ENCODE peak calls at places on chromosomes 6 and 20, in ten cellular contexts. One of them, this sample, is unnamed.
A peak's percentile ranks its signal among the peaks of the same experiment; 100 is the strongest.

GRCh38 chr20:14445310-14445709 is 107.9 kb upstream of the FLRT3 start:
- DNase-seq in keratinocyte: peak; percentile 36
- DNase-seq in IMR-90: peak; percentile 88
- DNase-seq in lung: no peak
- DNase-seq in PC-3: peak; percentile 87
- DNase-seq in MM.1S: no peak
- DNase-seq in tibial nerve: no peak
- DNase-seq in A673: no peak
- DNase-seq in lower lobe of right lung: no peak
- DNase-seq in psoas muscle: no peak
- DNase-seq in this sample: peak; percentile 43

GRCh38 chr6:111263837-111264236 is 176.5 kb downstream of the SLC16A10 start:
- DNase-seq in IMR-90: peak; percentile 85
- DNase-seq in psoas muscle: no peak
- DNase-seq in tibial nerve: no peak
- DNase-seq in keratinocyte: no peak
- DNase-seq in A673: peak; percentile 50
- DNase-seq in PC-3: peak; percentile 73
- DNase-seq in lower lobe of right lung: no peak
- DNase-seq in MM.1S: no peak
- DNase-seq in lung: no peak
- DNase-seq in this sample: peak; percentile 93

GRCh38 chr6:13522639-13523038 is 35.2 kb upstream of the GFOD1 start:
- DNase-seq in keratinocyte: no peak
- DNase-seq in PC-3: peak; percentile 76
- DNase-seq in tibial nerve: no peak
- DNase-seq in lung: no peak
- DNase-seq in MM.1S: no peak
- DNase-seq in lower lobe of right lung: no peak
- DNase-seq in A673: peak; percentile 10
- DNase-seq in psoas muscle: no peak
- DNase-seq in IMR-90: no peak
- DNase-seq in this sample: peak; percentile 95

GRCh38 chr20:20205862-20206236 is 153.5 kb downstream of the CFAP61 start:
- DNase-seq in tibial nerve: no peak
- DNase-seq in psoas muscle: no peak
- DNase-seq in MM.1S: no peak
- DNase-seq in lower lobe of right lung: no peak
- DNase-seq in keratinocyte: no peak
- DNase-seq in PC-3: no peak
- DNase-seq in lung: no peak
- DNase-seq in IMR-90: no peak
- DNase-seq in A673: no peak
- DNase-seq in this sample: no peak

GRCh38 chr20:46128310-46129151 is 10.4 kb downstream of the CD40 start:
- DNase-seq in PC-3: no peak
- DNase-seq in lung: no peak
- DNase-seq in lower lobe of right lung: no peak
- DNase-seq in psoas muscle: peak; percentile 63
- DNase-seq in keratinocyte: no peak
- DNase-seq in IMR-90: no peak
- DNase-seq in MM.1S: no peak
- DNase-seq in tibial nerve: peak; percentile 22
- DNase-seq in A673: peak; percentile 41
- DNase-seq in this sample: peak; percentile 78

GRCh38 chr6:85449388-85449817 is 480 bp upstream of the NT5E start:
- DNase-seq in tibial nerve: peak; percentile 49
- DNase-seq in A673: peak; percentile 82
- DNase-seq in IMR-90: peak; percentile 85
- DNase-seq in PC-3: no peak
- DNase-seq in MM.1S: peak; percentile 67
- DNase-seq in psoas muscle: no peak
- DNase-seq in lower lobe of right lung: no peak
- DNase-seq in keratinocyte: no peak
- DNase-seq in lung: no peak
- DNase-seq in this sample: peak; percentile 87

GRCh38 chr6:44976677-44977405 is 351.3 kb upstream of the RUNX2 start:
- DNase-seq in IMR-90: peak; percentile 12
- DNase-seq in lung: no peak
- DNase-seq in MM.1S: peak; percentile 43
- DNase-seq in A673: no peak
- DNase-seq in lower lobe of right lung: no peak
- DNase-seq in keratinocyte: no peak
- DNase-seq in psoas muscle: no peak
- DNase-seq in tibial nerve: no peak
- DNase-seq in PC-3: no peak
- DNase-seq in this sample: no peak

GRCh38 chr20:34691838-34692237 is 12.3 kb upstream of the TP53INP2 start:
- DNase-seq in keratinocyte: no peak
- DNase-seq in A673: no peak
- DNase-seq in IMR-90: no peak
- DNase-seq in tibial nerve: no peak
- DNase-seq in psoas muscle: no peak
- DNase-seq in MM.1S: no peak
- DNase-seq in lower lobe of right lung: no peak
- DNase-seq in lung: no peak
- DNase-seq in PC-3: no peak
- DNase-seq in this sample: no peak

GRCh38 chr20:48817367-48818030 is 10.3 kb downstream of the PREX1 start:
- DNase-seq in tibial nerve: no peak
- DNase-seq in psoas muscle: no peak
- DNase-seq in IMR-90: no peak
- DNase-seq in keratinocyte: no peak
- DNase-seq in MM.1S: no peak
- DNase-seq in lung: no peak
- DNase-seq in lower lobe of right lung: no peak
- DNase-seq in PC-3: no peak
- DNase-seq in A673: no peak
- DNase-seq in this sample: peak; percentile 63

GRCh38 chr6:151900897-151901485 is 93.5 kb downstream of the ESR1 start:
- DNase-seq in PC-3: peak; percentile 96
- DNase-seq in MM.1S: no peak
- DNase-seq in lung: no peak
- DNase-seq in A673: no peak
- DNase-seq in tibial nerve: no peak
- DNase-seq in psoas muscle: peak; percentile 37
- DNase-seq in IMR-90: no peak
- DNase-seq in lower lobe of right lung: no peak
- DNase-seq in keratinocyte: peak; percentile 46
- DNase-seq in this sample: peak; percentile 43

GRCh38 chr20:58139849-58140786 is 88.3 kb downstream of the ANKRD60 start:
- DNase-seq in IMR-90: no peak
- DNase-seq in A673: no peak
- DNase-seq in tibial nerve: no peak
- DNase-seq in lung: no peak
- DNase-seq in MM.1S: no peak
- DNase-seq in psoas muscle: no peak
- DNase-seq in keratinocyte: no peak
- DNase-seq in lower lobe of right lung: no peak
- DNase-seq in PC-3: no peak
- DNase-seq in this sample: no peak

GRCh38 chr6:1229301-1229700 is 82.6 kb upstream of the FOXQ1 start:
- DNase-seq in MM.1S: no peak
- DNase-seq in lower lobe of right lung: no peak
- DNase-seq in tibial nerve: no peak
- DNase-seq in PC-3: no peak
- DNase-seq in IMR-90: no peak
- DNase-seq in lung: no peak
- DNase-seq in keratinocyte: no peak
- DNase-seq in A673: no peak
- DNase-seq in psoas muscle: no peak
- DNase-seq in this sample: no peak

GRCh38 chr20:51540585-51540984 is 1.9 kb downstream of the NFATC2 start:
- DNase-seq in psoas muscle: no peak
- DNase-seq in MM.1S: no peak
- DNase-seq in IMR-90: no peak
- DNase-seq in PC-3: no peak
- DNase-seq in A673: no peak
- DNase-seq in tibial nerve: no peak
- DNase-seq in lung: no peak
- DNase-seq in keratinocyte: no peak
- DNase-seq in lower lobe of right lung: no peak
- DNase-seq in this sample: no peak

GRCh38 chr20:59355242-59355641 is 54.8 kb downstream of the EDN3 start:
- DNase-seq in psoas muscle: no peak
- DNase-seq in A673: no peak
- DNase-seq in tibial nerve: no peak
- DNase-seq in lung: no peak
- DNase-seq in lower lobe of right lung: no peak
- DNase-seq in PC-3: no peak
- DNase-seq in MM.1S: no peak
- DNase-seq in keratinocyte: no peak
- DNase-seq in IMR-90: no peak
- DNase-seq in this sample: no peak

GRCh38 chr20:39111359-39112195 is 149.4 kb downstream of the DHX35 start:
- DNase-seq in lung: no peak
- DNase-seq in MM.1S: no peak
- DNase-seq in PC-3: no peak
- DNase-seq in lower lobe of right lung: no peak
- DNase-seq in psoas muscle: no peak
- DNase-seq in keratinocyte: no peak
- DNase-seq in IMR-90: no peak
- DNase-seq in tibial nerve: no peak
- DNase-seq in A673: no peak
- DNase-seq in this sample: no peak

GRCh38 chr6:118295336-118295735 is 252.8 kb upstream of the PLN start:
- DNase-seq in IMR-90: no peak
- DNase-seq in MM.1S: no peak
- DNase-seq in psoas muscle: no peak
- DNase-seq in PC-3: no peak
- DNase-seq in A673: no peak
- DNase-seq in tibial nerve: no peak
- DNase-seq in lower lobe of right lung: no peak
- DNase-seq in lung: no peak
- DNase-seq in keratinocyte: no peak
- DNase-seq in this sample: no peak

GRCh38 chr6:96016781-96017180 is 1.0 kb downstream of the FUT9 start:
- DNase-seq in psoas muscle: no peak
- DNase-seq in tibial nerve: no peak
- DNase-seq in lower lobe of right lung: no peak
- DNase-seq in PC-3: no peak
- DNase-seq in A673: no peak
- DNase-seq in MM.1S: no peak
- DNase-seq in IMR-90: no peak
- DNase-seq in lung: no peak
- DNase-seq in keratinocyte: no peak
- DNase-seq in this sample: no peak

GRCh38 chr6:154471609-154472362 is 38.7 kb downstream of the CNKSR3 start:
- DNase-seq in psoas muscle: no peak
- DNase-seq in IMR-90: no peak
- DNase-seq in lower lobe of right lung: no peak
- DNase-seq in lung: no peak
- DNase-seq in PC-3: no peak
- DNase-seq in tibial nerve: no peak
- DNase-seq in MM.1S: no peak
- DNase-seq in A673: no peak
- DNase-seq in keratinocyte: no peak
- DNase-seq in this sample: no peak

GRCh38 chr6:32190054-32190945 is at the start of gene PBX2:
- DNase-seq in tibial nerve: peak; percentile 97
- DNase-seq in keratinocyte: peak; percentile 78
- DNase-seq in lower lobe of right lung: peak; percentile 91
- DNase-seq in lung: peak; percentile 94
- DNase-seq in MM.1S: peak; percentile 78
- DNase-seq in psoas muscle: peak; percentile 95
- DNase-seq in PC-3: peak; percentile 74
- DNase-seq in A673: peak; percentile 94
- DNase-seq in IMR-90: peak; percentile 89
- DNase-seq in this sample: peak; percentile 90
- H3K27ac ChIP-seq in tibial nerve: peak within 1 kb of the TSS; percentile 100
- H3K27ac ChIP-seq in keratinocyte: peak within 1 kb of the TSS; percentile 84
- H3K27ac ChIP-seq in lower lobe of right lung: peak within 1 kb of the TSS; percentile 91
- H3K27ac ChIP-seq in lung: peak within 1 kb of the TSS; percentile 88
- H3K27ac ChIP-seq in MM.1S: peak within 1 kb of the TSS; percentile 68
- H3K27ac ChIP-seq in psoas muscle: peak within 1 kb of the TSS; percentile 91
- H3K27ac ChIP-seq in PC-3: peak within 1 kb of the TSS; percentile 44
- H3K27ac ChIP-seq in A673: peak within 1 kb of the TSS; percentile 94
- H3K27ac ChIP-seq in IMR-90: peak within 1 kb of the TSS; percentile 99
- H3K27ac ChIP-seq in this sample: peak within 1 kb of the TSS; percentile 81

DNA sequence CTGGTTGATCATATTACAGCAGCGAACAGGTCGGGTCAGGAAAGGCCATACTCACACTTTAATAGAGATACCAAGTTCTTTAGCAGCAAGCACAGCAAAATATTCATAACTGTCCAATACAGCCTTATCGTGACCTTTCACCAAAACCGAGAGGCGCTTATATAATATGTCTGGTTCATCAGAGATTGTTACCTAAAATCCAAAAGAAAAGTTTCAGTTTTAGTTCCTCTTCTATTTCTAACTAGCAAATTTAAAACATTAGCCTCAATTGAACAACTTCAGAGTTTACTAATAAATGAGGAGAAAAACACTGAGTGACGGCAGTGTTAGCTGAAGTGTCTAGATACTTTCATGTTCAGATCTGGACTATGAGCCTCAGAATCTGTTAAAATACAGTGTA is 5.9 kb downstream of the MRPS10 start:
- DNase-seq in PC-3: no peak
- DNase-seq in tibial nerve: no peak
- DNase-seq in keratinocyte: no peak
- DNase-seq in lower lobe of right lung: no peak
- DNase-seq in psoas muscle: no peak
- DNase-seq in MM.1S: no peak
- DNase-seq in lung: no peak
- DNase-seq in IMR-90: no peak
- DNase-seq in A673: no peak
- DNase-seq in this sample: no peak
- H3K36me3 ChIP-seq in PC-3: peaks cover 45% of the 10 kb centered on the region
- H3K36me3 ChIP-seq in tibial nerve: peaks cover 14% of the 10 kb centered on the region
- H3K36me3 ChIP-seq in keratinocyte: peaks cover 31% of the 10 kb centered on the region
- H3K36me3 ChIP-seq in lower lobe of right lung: peaks cover 78% of the 10 kb centered on the region
- H3K36me3 ChIP-seq in psoas muscle: peaks cover 13% of the 10 kb centered on the region
- H3K36me3 ChIP-seq in MM.1S: no peaks in the 10 kb centered on the region
- H3K36me3 ChIP-seq in lung: peaks cover 32% of the 10 kb centered on the region
- H3K36me3 ChIP-seq in IMR-90: peaks cover 20% of the 10 kb centered on the region
- H3K36me3 ChIP-seq in A673: peaks cover 63% of the 10 kb centered on the region
- H3K36me3 ChIP-seq in this sample: peaks cover 49% of the 10 kb centered on the region

DNA sequence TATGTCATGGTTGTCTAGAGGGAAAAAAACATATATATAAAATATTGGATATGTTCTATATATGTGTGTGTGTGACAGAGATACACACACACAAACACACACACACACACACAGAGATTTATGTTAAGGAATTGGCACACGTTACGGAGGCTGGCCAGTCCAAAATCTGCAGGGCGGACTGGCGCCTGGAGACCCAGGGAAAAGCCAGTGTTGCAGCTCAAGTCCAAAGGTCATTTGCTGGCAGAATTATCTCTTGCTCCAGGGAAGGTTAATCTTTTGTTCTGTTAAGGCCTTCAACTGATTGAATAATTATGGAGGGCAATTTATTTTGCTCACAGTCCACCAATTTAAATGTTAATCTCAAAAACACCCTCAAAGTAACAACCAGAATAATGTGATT is 37.5 kb upstream of the PDE7B start:
- DNase-seq in A673: no peak
- DNase-seq in tibial nerve: no peak
- DNase-seq in IMR-90: no peak
- DNase-seq in lung: no peak
- DNase-seq in lower lobe of right lung: no peak
- DNase-seq in keratinocyte: no peak
- DNase-seq in psoas muscle: no peak
- DNase-seq in PC-3: no peak
- DNase-seq in MM.1S: no peak
- DNase-seq in this sample: no peak
- H3K27ac ChIP-seq in A673: no peak overlapping the region
- H3K27ac ChIP-seq in tibial nerve: no peak overlapping the region
- H3K27ac ChIP-seq in IMR-90: no peak overlapping the region
- H3K27ac ChIP-seq in lung: no peak overlapping the region
- H3K27ac ChIP-seq in lower lobe of right lung: no peak overlapping the region
- H3K27ac ChIP-seq in keratinocyte: no peak overlapping the region
- H3K27ac ChIP-seq in psoas muscle: no peak overlapping the region
- H3K27ac ChIP-seq in PC-3: no peak overlapping the region
- H3K27ac ChIP-seq in MM.1S: no peak overlapping the region
- H3K27ac ChIP-seq in this sample: no peak overlapping the region

GRCh38 chr20:37859406-37860171 is 43.3 kb upstream of the VSTM2L start:
- DNase-seq in tibial nerve: no peak
- DNase-seq in lower lobe of right lung: no peak
- DNase-seq in IMR-90: no peak
- DNase-seq in A673: no peak
- DNase-seq in PC-3: no peak
- DNase-seq in MM.1S: no peak
- DNase-seq in psoas muscle: no peak
- DNase-seq in lung: no peak
- DNase-seq in keratinocyte: no peak
- DNase-seq in this sample: no peak
- H3K36me3 ChIP-seq in tibial nerve: peaks cover 9% of the 10 kb centered on the region
- H3K36me3 ChIP-seq in lower lobe of right lung: peaks cover 52% of the 10 kb centered on the region
- H3K36me3 ChIP-seq in IMR-90: peaks cover 20% of the 10 kb centered on the region
- H3K36me3 ChIP-seq in A673: no peaks in the 10 kb centered on the region
- H3K36me3 ChIP-seq in PC-3: peaks cover 5% of the 10 kb centered on the region
- H3K36me3 ChIP-seq in MM.1S: no peaks in the 10 kb centered on the region
- H3K36me3 ChIP-seq in psoas muscle: no peaks in the 10 kb centered on the region
- H3K36me3 ChIP-seq in lung: peaks cover 10% of the 10 kb centered on the region
- H3K36me3 ChIP-seq in keratinocyte: peaks cover 22% of the 10 kb centered on the region
- H3K36me3 ChIP-seq in this sample: peaks cover 20% of the 10 kb centered on the region